ENCODE peak calls at places on chromosomes 3 and 15, in four cellular contexts. W is IMR-90, U is K562, K is GM12878. D is an unnamed sample.

GRCh38 chr15:41102854-41103253 is 13.2 kb downstream of the INO80 start:
- DNase-seq in W (peak; percentile 1), U (no peak), K (no peak), D (no peak)

GRCh38 chr3:193702967-193703366 is 110.0 kb downstream of the OPA1 start:
- DNase-seq in W (peak; percentile 65), U (no peak), K (no peak), D (no peak)

GRCh38 chr15:74207652-74208440 is 5.3 kb upstream of the STRA6 start:
- DNase-seq in W (no peak), U (no peak), K (no peak), D (no peak)

GRCh38 chr15:74789741-74790079 is 7.8 kb downstream of the CSK start:
- DNase-seq in W (no peak), U (no peak), K (no peak), D (no peak)

GRCh38 chr15:52780172-52780980 is 9.8 kb downstream of the ONECUT1 start:
- DNase-seq in W (peak; percentile 41), U (peak; percentile 52), K (peak; percentile 39), D (peak; percentile 64)

GRCh38 chr15:99755692-99756409 is 22.6 kb upstream of the LYSMD4 start:
- DNase-seq in W (peak; percentile 67), U (peak; percentile 59), K (peak; percentile 43), D (peak; percentile 71)

GRCh38 chr3:15556512-15556911 is 35.0 kb upstream of the COLQ start:
- DNase-seq in W (no peak), U (no peak), K (peak; percentile 80), D (no peak)

GRCh38 chr15:40029979-40030893 is 8.7 kb downstream of the SRP14 start:
- DNase-seq in W (peak; percentile 22), U (peak; percentile 37), K (no peak), D (no peak)

GRCh38 chr3:171358171-171358890 is 101.9 kb downstream of the TNIK start:
- DNase-seq in W (no peak), U (no peak), K (no peak), D (no peak)

GRCh38 chr3:195255176-195255500 is 15.8 kb downstream of the XXYLT1 start:
- DNase-seq in W (no peak), U (no peak), K (no peak), D (no peak)

GRCh38 chr3:182258538-182259177 is 534.6 kb upstream of the ATP11B start:
- DNase-seq in W (no peak), U (no peak), K (no peak), D (peak; percentile 54)

GRCh38 chr3:197482001-197482400 is 73.8 kb downstream of the BDH1 start:
- DNase-seq in W (peak; percentile 76), U (no peak), K (no peak), D (no peak)

GRCh38 chr15:26394801-26395200 is 378.1 kb downstream of the GABRB3 start:
- DNase-seq in W (no peak), U (no peak), K (no peak), D (no peak)
- TF ChIP-seq ELK1 in W (no peak), U (no peak), K (no peak), D (no peak)

DNA sequence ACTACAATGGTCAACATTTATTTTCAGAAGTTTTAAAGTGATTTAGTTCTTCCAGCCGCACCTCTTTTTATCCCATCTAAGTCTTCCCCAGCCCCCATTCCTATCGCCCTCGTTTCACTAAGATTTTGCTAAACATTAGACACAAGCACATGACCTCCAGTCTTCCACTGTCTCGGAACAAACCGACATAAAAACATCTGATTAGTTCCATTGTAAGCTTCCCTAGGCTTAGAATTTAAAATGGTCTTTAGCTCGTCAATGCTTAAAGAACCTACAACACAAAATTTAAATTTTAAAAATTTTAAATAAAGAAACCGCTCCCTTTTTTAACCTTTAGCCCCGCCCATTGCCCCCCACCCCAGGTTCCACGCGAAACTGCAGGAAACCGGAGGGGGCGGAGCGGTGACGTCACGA is 273 bp upstream of the TSC22D2 start:
- DNase-seq in W (peak; percentile 74), U (peak; percentile 90), K (no peak), D (no peak)
- TF ChIP-seq ELK1 in W (no peak), U (no peak), K (no peak), D (no peak)

GRCh38 chr3:31377045-31377642 is 155.6 kb upstream of the STT3B start:
- DNase-seq in W (peak; percentile 88), U (no peak), K (no peak), D (peak; percentile 43)
- TF ChIP-seq ELK1 in W (no peak), U (no peak), K (no peak), D (no peak)

DNA sequence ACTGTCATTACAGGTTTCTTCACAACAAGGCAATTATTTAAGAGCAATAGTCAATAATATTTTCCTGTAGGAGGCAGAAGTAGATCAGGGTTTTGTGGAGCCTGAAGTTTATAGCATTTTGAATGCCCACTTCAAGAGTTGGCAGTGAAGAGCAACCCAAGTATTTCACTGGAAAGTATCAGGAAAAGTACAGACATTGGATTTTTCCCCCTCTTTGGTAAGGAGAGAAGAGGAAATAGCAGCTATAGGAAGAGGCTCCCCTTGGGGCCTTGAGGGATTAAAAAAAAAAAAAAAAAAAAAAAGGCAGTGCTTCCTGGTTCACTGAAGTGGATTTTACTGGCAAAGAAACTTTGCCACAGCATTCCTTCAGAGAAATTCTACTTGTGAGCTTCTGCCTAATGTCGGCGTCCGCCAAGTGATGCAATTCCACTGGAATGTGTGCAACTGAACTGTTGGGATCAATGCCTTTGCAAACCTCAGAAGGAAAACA is 5.7 kb upstream of the CNTN6 start:
- DNase-seq in W (peak; percentile 52), U (no peak), K (no peak), D (no peak)
- TF ChIP-seq ELK1 in W (no peak), U (no peak), K (no peak), D (no peak)